ENCODE peak calls at places on chromosomes 6 and 20, in seven cellular contexts. G is K562, K is HCT116, D is HepG2, I is GM12878, C is SK-N-SH, U is H1. Z is an unnamed sample.

GRCh38 chr6:10411131-10411914 is 3.6 kb downstream of the TFAP2A start:
- DNase-seq in K (no peak), U (peak; percentile 71), G (no peak), C (no peak), D (no peak), I (no peak), Z (no peak)

GRCh38 chr6:96923871-96924493 is 546 bp upstream of the KLHL32 start:
- DNase-seq in G (no peak), I (no peak), D (peak; percentile 46), U (no peak), C (peak; percentile 88), K (no peak), Z (peak; percentile 36)

GRCh38 chr6:50853924-50854323 is 35.3 kb downstream of the TFAP2B start:
- DNase-seq in K (no peak), U (no peak), G (no peak), I (no peak), C (no peak), D (no peak), Z (no peak)

GRCh38 chr6:156686429-156686939 is 90.7 kb upstream of the ARID1B start:
- DNase-seq in G (no peak), C (peak; percentile 69), U (no peak), I (no peak), K (no peak), D (peak; percentile 70), Z (peak; percentile 23)

GRCh38 chr6:33430991-33431879 is 11.4 kb downstream of the SYNGAP1 start:
- DNase-seq in K (no peak), D (peak; percentile 46), C (peak; percentile 98), G (peak; percentile 90), U (peak; percentile 93), I (no peak), Z (peak; percentile 89)

GRCh38 chr20:62337558-62338293 is 29.4 kb downstream of the LAMA5 start:
- DNase-seq in U (no peak), I (peak; percentile 36), D (no peak), C (no peak), K (no peak), G (no peak), Z (no peak)

GRCh38 chr6:71406871-71407860 is 118.6 kb downstream of the OGFRL1 start:
- DNase-seq in K (no peak), U (peak; percentile 52), G (no peak), I (no peak), C (no peak), D (no peak), Z (no peak)

GRCh38 chr6:28558629-28559028 is 32.9 kb downstream of the GPX5 start:
- DNase-seq in I (no peak), C (no peak), G (no peak), D (no peak), U (no peak), K (no peak), Z (no peak)

GRCh38 chr6:13615802-13616140 is 636 bp downstream of the NOL7 start:
- DNase-seq in C (peak; percentile 54), K (no peak), D (no peak), I (no peak), U (peak; percentile 59), G (peak; percentile 45), Z (no peak)

GRCh38 chr20:62137092-62137384 is 6.2 kb downstream of the PSMA7 start:
- DNase-seq in C (no peak), U (no peak), D (no peak), G (no peak), I (no peak), K (no peak), Z (no peak)

GRCh38 chr6:7916959-7917358 is 6.4 kb upstream of the TXNDC5 start:
- DNase-seq in C (no peak), I (peak; percentile 76), U (no peak), K (no peak), G (no peak), D (no peak), Z (no peak)

GRCh38 chr6:37174196-37174514 is 4.2 kb downstream of the PIM1 start:
- DNase-seq in C (no peak), D (no peak), I (no peak), G (no peak), U (no peak), K (no peak), Z (no peak)
- H3K4me3 ChIP-seq in C (no peak overlapping the region), D (peak overlapping the region; percentile 100), I (no peak overlapping the region), G (peak overlapping the region; percentile 97), U (no peak overlapping the region), K (no peak overlapping the region), Z (no peak overlapping the region)

GRCh38 chr20:10662661-10663458 is 10.9 kb downstream of the JAG1 start:
- DNase-seq in I (no peak), K (no peak), G (no peak), U (no peak), D (no peak), C (no peak), Z (no peak)

GRCh38 chr20:10659651-10660601 is 13.9 kb downstream of the JAG1 start:
- DNase-seq in G (no peak), C (no peak), K (no peak), I (no peak), U (no peak), D (peak; percentile 48), Z (no peak)

GRCh38 chr20:10660661-10661060 is 13.1 kb downstream of the JAG1 start:
- DNase-seq in D (no peak), C (no peak), U (no peak), G (no peak), I (no peak), K (no peak), Z (no peak)

GRCh38 chr20:10662151-10662550 is 11.6 kb downstream of the JAG1 start:
- DNase-seq in G (no peak), U (no peak), D (no peak), C (no peak), K (no peak), I (no peak), Z (no peak)

DNA sequence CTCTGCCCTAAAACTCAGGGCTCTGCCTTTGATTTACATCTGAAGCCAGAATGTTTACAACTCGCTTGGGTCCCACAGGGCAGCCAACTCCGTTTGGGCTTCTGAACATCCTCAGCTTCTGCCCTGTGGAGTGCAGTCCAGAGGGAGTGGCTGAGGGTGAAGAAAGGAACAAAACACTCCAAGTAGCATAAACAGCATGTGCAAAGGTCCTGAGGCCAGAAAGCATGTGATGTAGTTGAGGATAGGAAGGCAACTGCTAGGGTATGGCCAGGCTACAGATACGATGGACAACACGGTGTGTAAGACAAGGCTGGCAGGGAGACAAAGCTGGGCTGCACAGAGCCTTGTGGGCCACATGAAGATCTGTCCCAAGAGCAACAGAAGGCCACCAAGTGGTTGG is 12.5 kb downstream of the JAG1 start:
- DNase-seq in D (no peak), C (no peak), G (no peak), U (no peak), I (no peak), K (no peak), Z (no peak)
- TF ChIP-seq YY1 in D (no peak), C (no peak), G (no peak), U (no peak), I (no peak), K (no peak), Z (no peak)

GRCh38 chr6:147226163-147226724 is 22.0 kb downstream of the STXBP5 start:
- DNase-seq in D (no peak), I (no peak), K (no peak), U (no peak), G (no peak), C (no peak), Z (no peak)

GRCh38 chr6:147226877-147227276 is 22.7 kb downstream of the STXBP5 start:
- DNase-seq in U (no peak), G (no peak), D (no peak), I (no peak), K (no peak), C (no peak), Z (no peak)

GRCh38 chr6:147227770-147228320 is 23.6 kb downstream of the STXBP5 start:
- DNase-seq in U (no peak), I (no peak), K (no peak), G (no peak), C (no peak), D (no peak), Z (no peak)

GRCh38 chr6:147234685-147235084 is 30.5 kb downstream of the STXBP5 start:
- DNase-seq in K (no peak), U (no peak), D (no peak), G (no peak), I (no peak), C (no peak), Z (no peak)

DNA sequence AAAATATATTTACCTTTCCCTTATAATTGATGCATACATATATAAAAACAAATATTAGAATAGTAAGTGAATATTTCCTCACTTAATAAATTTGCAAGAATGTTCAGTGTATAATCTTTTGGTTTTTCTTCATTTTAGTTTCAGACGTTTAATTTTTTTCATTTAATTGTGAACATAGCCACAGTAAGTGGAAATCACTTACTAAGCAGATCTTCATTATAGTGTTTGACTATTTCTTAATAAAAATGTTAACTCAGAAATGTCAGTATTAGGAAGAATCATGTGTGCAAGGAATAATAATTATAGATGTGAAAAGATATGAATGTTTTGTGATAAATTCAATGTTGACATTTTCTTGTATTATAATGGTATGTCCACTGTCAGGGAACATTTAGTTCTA is 27.4 kb downstream of the STXBP5 start:
- DNase-seq in I (no peak), D (no peak), G (no peak), U (no peak), C (no peak), K (no peak), Z (no peak)
- H3K4me3 ChIP-seq in I (no peak overlapping the region), D (no peak overlapping the region), G (no peak overlapping the region), U (no peak overlapping the region), C (no peak overlapping the region), K (no peak overlapping the region), Z (no peak overlapping the region)

GRCh38 chr6:44061375-44062104 is 65.7 kb downstream of the MRPL14 start:
- DNase-seq in C (no peak), G (no peak), K (no peak), U (no peak), D (no peak), I (no peak), Z (no peak)
- TF ChIP-seq YY1 in C (no peak), G (no peak), K (no peak), U (no peak), D (no peak), I (no peak), Z (no peak)

DNA sequence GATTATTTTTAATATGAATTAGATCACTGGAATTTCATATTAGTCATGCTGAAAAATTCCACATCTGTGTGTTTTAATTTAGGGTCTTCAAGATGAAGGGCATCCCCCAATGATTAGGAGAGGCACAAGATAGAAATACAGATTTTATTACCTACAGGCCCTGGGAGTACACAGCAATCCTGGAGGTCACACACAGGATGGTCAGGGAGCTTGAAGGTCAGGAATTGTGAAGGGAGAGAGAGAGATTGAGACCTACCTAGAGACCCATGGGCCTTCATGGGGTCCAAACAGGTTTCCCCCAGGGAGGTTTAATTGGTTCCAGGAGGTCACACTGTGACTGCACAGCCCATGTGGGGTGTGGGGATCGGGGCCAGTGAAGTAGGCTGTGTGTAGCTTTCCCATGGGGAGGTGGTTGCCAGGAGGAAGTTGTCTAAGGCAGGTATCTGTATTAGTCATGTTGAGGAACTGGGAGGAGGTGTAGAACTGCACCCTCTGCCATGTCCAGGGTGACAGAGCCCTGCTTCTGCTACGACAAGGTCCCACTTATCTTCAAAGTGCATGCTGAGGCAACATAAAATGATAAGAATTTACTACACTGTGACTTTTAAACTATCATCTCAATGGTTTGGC is 18.3 kb downstream of the SNX9 start:
- DNase-seq in K (peak; percentile 72), G (peak; percentile 50), C (no peak), D (no peak), I (peak; percentile 73), U (no peak), Z (no peak)
- H3K4me3 ChIP-seq in K (peak overlapping the region; percentile 30), G (no peak overlapping the region), C (no peak overlapping the region), D (no peak overlapping the region), I (no peak overlapping the region), U (no peak overlapping the region), Z (no peak overlapping the region)

Z was measured in NT2/D1.